ENCODE peak calls at places on chromosome 2, in five cellular contexts. One of them, this sample, is unnamed.

GRCh38 chr2:222364280-222364895 is 60.0 kb upstream of the SGPP2 start:
- DNase-seq in IMR-90: no peak
- DNase-seq in mesenchymal stem cell: no peak
- DNase-seq in neuronal stem cell: no peak
- DNase-seq in H1: no peak
- DNase-seq in this sample: no peak

GRCh38 chr2:155733091-155733870 is 599.2 kb downstream of the NR4A2 start:
- DNase-seq in neuronal stem cell: no peak
- DNase-seq in mesenchymal stem cell: no peak
- DNase-seq in H1: no peak
- DNase-seq in IMR-90: no peak
- DNase-seq in this sample: no peak

GRCh38 chr2:240348522-240348921 is 86.9 kb upstream of the GPC1 start:
- DNase-seq in neuronal stem cell: no peak
- DNase-seq in IMR-90: peak; percentile 17
- DNase-seq in mesenchymal stem cell: no peak
- DNase-seq in H1: no peak
- DNase-seq in this sample: no peak

GRCh38 chr2:3051266-3051665 is 326.4 kb downstream of the EIPR1 start:
- DNase-seq in IMR-90: no peak
- DNase-seq in H1: no peak
- DNase-seq in neuronal stem cell: no peak
- DNase-seq in mesenchymal stem cell: no peak
- DNase-seq in this sample: no peak

GRCh38 chr2:43846140-43846793 is 7.5 kb downstream of the ABCG8 start:
- DNase-seq in neuronal stem cell: no peak
- DNase-seq in H1: peak; percentile 31
- DNase-seq in mesenchymal stem cell: no peak
- DNase-seq in IMR-90: no peak
- DNase-seq in this sample: no peak

GRCh38 chr2:196390243-196391148 is 219.1 kb upstream of the STK17B start:
- DNase-seq in H1: no peak
- DNase-seq in neuronal stem cell: peak; percentile 6
- DNase-seq in IMR-90: no peak
- DNase-seq in mesenchymal stem cell: no peak
- DNase-seq in this sample: no peak

GRCh38 chr2:35081001-35081628 is 1274.5 kb upstream of the CRIM1 start:
- DNase-seq in mesenchymal stem cell: no peak
- DNase-seq in H1: no peak
- DNase-seq in IMR-90: no peak
- DNase-seq in neuronal stem cell: no peak
- DNase-seq in this sample: no peak

GRCh38 chr2:189298038-189298437 is 118.5 kb upstream of the COL5A2 start:
- DNase-seq in mesenchymal stem cell: no peak
- DNase-seq in IMR-90: peak; percentile 54
- DNase-seq in H1: no peak
- DNase-seq in neuronal stem cell: no peak
- DNase-seq in this sample: no peak

GRCh38 chr2:172344159-172344558 is 83.2 kb upstream of the ITGA6 start:
- DNase-seq in neuronal stem cell: no peak
- DNase-seq in mesenchymal stem cell: no peak
- DNase-seq in H1: no peak
- DNase-seq in IMR-90: no peak
- DNase-seq in this sample: no peak

GRCh38 chr2:172342611-172343010 is 84.8 kb upstream of the ITGA6 start:
- DNase-seq in IMR-90: no peak
- DNase-seq in H1: no peak
- DNase-seq in neuronal stem cell: no peak
- DNase-seq in mesenchymal stem cell: no peak
- DNase-seq in this sample: no peak

GRCh38 chr2:172342056-172342455 is 85.3 kb upstream of the ITGA6 start:
- DNase-seq in H1: no peak
- DNase-seq in mesenchymal stem cell: no peak
- DNase-seq in neuronal stem cell: no peak
- DNase-seq in IMR-90: no peak
- DNase-seq in this sample: no peak

GRCh38 chr2:172348555-172349288 is 78.7 kb upstream of the ITGA6 start:
- DNase-seq in mesenchymal stem cell: no peak
- DNase-seq in IMR-90: no peak
- DNase-seq in H1: no peak
- DNase-seq in neuronal stem cell: no peak
- DNase-seq in this sample: no peak

GRCh38 chr2:172345951-172346555 is 81.3 kb upstream of the ITGA6 start:
- DNase-seq in neuronal stem cell: no peak
- DNase-seq in H1: no peak
- DNase-seq in mesenchymal stem cell: no peak
- DNase-seq in IMR-90: peak; percentile 34
- DNase-seq in this sample: no peak
- H3K4me1 ChIP-seq in neuronal stem cell: no peaks in the 10 kb centered on the region
- H3K4me1 ChIP-seq in H1: peaks cover 3% of the 10 kb centered on the region
- H3K4me1 ChIP-seq in mesenchymal stem cell: no peaks in the 10 kb centered on the region
- H3K4me1 ChIP-seq in IMR-90: no peaks in the 10 kb centered on the region
- H3K4me1 ChIP-seq in this sample: no peaks in the 10 kb centered on the region

DNA sequence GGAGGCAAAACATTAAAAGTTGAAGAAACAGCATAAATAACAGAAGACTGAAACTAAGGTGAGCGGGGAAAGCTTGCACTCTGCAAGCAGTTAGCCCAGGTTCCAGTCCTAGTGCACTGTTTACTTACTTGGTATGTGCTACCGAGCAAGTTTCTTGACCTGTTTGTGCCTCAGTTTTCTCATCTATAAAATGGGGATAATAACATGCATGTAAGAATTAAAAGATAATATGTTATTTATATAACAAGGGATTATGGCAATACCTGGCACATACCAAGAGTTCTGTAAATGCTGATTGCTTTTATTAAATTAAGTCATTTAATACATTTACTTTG is 37.1 kb upstream of the IKZF2 start:
- DNase-seq in IMR-90: no peak
- DNase-seq in neuronal stem cell: no peak
- DNase-seq in mesenchymal stem cell: no peak
- DNase-seq in H1: no peak
- DNase-seq in this sample: no peak
- H3K4me2 ChIP-seq in IMR-90: peak overlapping the region; percentile 17
- H3K4me2 ChIP-seq in neuronal stem cell: no peak overlapping the region
- H3K4me2 ChIP-seq in mesenchymal stem cell: no peak overlapping the region
- H3K4me2 ChIP-seq in H1: peak overlapping the region; percentile 91
- H3K4me2 ChIP-seq in this sample: no peak overlapping the region

DNA sequence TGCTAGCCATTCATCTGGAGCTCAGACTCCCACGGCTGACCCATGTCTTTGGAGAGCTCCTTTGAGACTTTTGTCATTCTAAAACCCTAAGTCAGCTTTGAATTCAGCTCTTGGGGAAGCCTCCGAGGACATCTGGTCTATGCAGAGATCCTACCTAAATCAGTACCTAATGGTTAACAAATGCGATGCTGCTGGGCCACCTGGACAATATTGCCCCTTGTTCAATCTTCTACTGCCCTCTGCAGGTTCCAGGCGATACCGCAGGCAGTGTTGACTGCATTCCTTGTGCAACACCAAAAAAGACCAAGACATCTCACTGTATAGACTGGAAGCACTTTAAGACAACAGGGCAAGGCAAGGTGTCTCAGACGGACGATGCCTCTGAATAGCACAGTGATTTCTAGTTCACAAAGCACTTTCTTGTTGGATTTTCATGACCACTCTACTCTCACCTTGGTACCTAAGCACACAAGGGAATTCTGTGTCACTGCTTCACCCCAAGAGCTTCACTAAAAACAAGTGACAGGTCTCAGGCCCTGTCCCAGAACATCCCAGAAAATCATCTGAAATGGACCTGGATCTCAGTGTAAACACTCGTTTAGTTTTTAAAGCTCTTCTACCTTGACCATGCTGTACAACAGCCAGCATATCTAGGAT is 80.9 kb downstream of the XDH start:
- DNase-seq in IMR-90: peak; percentile 84
- DNase-seq in mesenchymal stem cell: peak; percentile 82
- DNase-seq in neuronal stem cell: peak; percentile 68
- DNase-seq in H1: peak; percentile 92
- DNase-seq in this sample: peak; percentile 90
- H2AK5ac ChIP-seq in IMR-90: peak overlapping the region; percentile 62
- H2AK5ac ChIP-seq in mesenchymal stem cell: peak overlapping the region; percentile 76
- H2AK5ac ChIP-seq in neuronal stem cell: no peak overlapping the region
- H2AK5ac ChIP-seq in H1: no peak overlapping the region
- H2AK5ac ChIP-seq in this sample: no peak overlapping the region

DNA sequence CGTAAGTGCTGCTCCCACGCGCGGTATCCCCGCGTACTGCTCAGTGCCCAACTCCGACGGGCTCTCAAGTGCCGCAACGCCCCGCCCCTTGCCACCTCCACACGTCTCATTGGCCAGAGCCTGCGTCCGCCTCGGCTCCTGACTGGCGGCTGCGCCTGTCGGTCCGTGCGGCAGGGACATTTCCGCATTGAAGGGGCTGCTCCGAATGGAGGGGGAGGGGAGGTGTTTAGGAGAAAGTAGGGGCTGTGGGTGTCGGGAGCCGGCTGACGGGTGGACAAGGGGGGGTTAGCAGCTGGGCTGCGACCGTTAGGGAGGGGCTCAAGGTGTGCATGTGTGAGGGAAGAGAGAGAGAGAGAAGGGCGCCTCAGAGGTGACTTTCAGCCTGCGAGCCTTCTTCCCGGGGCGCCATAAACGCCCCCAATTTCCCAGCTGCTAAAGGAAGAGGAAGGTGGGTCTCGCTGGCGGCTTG is 877 bp upstream of the UGP2 start:
- DNase-seq in H1: peak; percentile 98
- DNase-seq in mesenchymal stem cell: peak; percentile 98
- DNase-seq in IMR-90: peak; percentile 97
- DNase-seq in neuronal stem cell: peak; percentile 96
- DNase-seq in this sample: peak; percentile 99
- H3K4me1 ChIP-seq in H1: no peaks in the 10 kb centered on the region
- H3K4me1 ChIP-seq in mesenchymal stem cell: peaks cover 2% of the 10 kb centered on the region
- H3K4me1 ChIP-seq in IMR-90: peaks cover 4% of the 10 kb centered on the region
- H3K4me1 ChIP-seq in neuronal stem cell: peaks cover 5% of the 10 kb centered on the region
- H3K4me1 ChIP-seq in this sample: peaks cover 2% of the 10 kb centered on the region

GRCh38 chr2:144922519-144922918 is 402.6 kb upstream of the ZEB2 start:
- DNase-seq in H1: no peak
- DNase-seq in neuronal stem cell: no peak
- DNase-seq in mesenchymal stem cell: no peak
- DNase-seq in IMR-90: no peak
- DNase-seq in this sample: no peak
- H3K4me2 ChIP-seq in H1: no peak overlapping the region
- H3K4me2 ChIP-seq in neuronal stem cell: no peak overlapping the region
- H3K4me2 ChIP-seq in mesenchymal stem cell: no peak overlapping the region
- H3K4me2 ChIP-seq in IMR-90: no peak overlapping the region
- H3K4me2 ChIP-seq in this sample: no peak overlapping the region